ENCODE peak calls at places on chromosomes 12 and 14, in four cellular contexts. U, R, I and W are unnamed samples.

GRCh38 chr12:103645202-103645601 is 58.1 kb downstream of the STAB2 start:
- DNase-seq in U (no peak), R (peak; percentile 33), I (no peak), W (no peak)

GRCh38 chr14:99174920-99175319 is 97.1 kb downstream of the BCL11B start:
- DNase-seq in U (no peak), R (no peak), I (no peak), W (no peak)

GRCh38 chr12:40768125-40768864 is 76.1 kb downstream of the CNTN1 start:
- DNase-seq in U (no peak), R (no peak), I (no peak), W (no peak)

GRCh38 chr12:130526813-130527212 is 189.1 kb downstream of the PIWIL1 start:
- DNase-seq in U (no peak), R (no peak), I (peak; percentile 9), W (peak; percentile 83)

GRCh38 chr14:98743536-98743935 is 528.5 kb downstream of the BCL11B start:
- DNase-seq in U (no peak), R (no peak), I (no peak), W (no peak)

GRCh38 chr14:49988080-49988990 is 95.5 kb downstream of the ARF6 start:
- DNase-seq in U (no peak), R (no peak), I (no peak), W (no peak)

GRCh38 chr14:100567877-100568163 is 19.4 kb downstream of the BEGAIN start:
- DNase-seq in U (no peak), R (no peak), I (no peak), W (no peak)

GRCh38 chr12:40762072-40762471 is 69.8 kb downstream of the CNTN1 start:
- DNase-seq in U (no peak), R (no peak), I (no peak), W (no peak)

GRCh38 chr12:63978519-63978918 is 134.0 kb downstream of the SRGAP1 start:
- DNase-seq in U (peak; percentile 29), R (peak; percentile 88), I (no peak), W (no peak)

GRCh38 chr14:36319899-36320209 is 583 bp downstream of the MBIP start:
- DNase-seq in U (no peak), R (peak; percentile 10), I (no peak), W (no peak)

GRCh38 chr12:113422030-113422900 is at the start of gene SDSL:
- DNase-seq in U (peak; percentile 86), R (peak; percentile 80), I (peak; percentile 29), W (peak; percentile 60)

GRCh38 chr12:75754141-75754540 is 242.7 kb upstream of the KRR1 start:
- DNase-seq in U (no peak), R (no peak), I (no peak), W (no peak)

GRCh38 chr14:81946808-81947798 is 413.4 kb upstream of the SEL1L start:
- DNase-seq in U (no peak), R (no peak), I (no peak), W (no peak)

DNA sequence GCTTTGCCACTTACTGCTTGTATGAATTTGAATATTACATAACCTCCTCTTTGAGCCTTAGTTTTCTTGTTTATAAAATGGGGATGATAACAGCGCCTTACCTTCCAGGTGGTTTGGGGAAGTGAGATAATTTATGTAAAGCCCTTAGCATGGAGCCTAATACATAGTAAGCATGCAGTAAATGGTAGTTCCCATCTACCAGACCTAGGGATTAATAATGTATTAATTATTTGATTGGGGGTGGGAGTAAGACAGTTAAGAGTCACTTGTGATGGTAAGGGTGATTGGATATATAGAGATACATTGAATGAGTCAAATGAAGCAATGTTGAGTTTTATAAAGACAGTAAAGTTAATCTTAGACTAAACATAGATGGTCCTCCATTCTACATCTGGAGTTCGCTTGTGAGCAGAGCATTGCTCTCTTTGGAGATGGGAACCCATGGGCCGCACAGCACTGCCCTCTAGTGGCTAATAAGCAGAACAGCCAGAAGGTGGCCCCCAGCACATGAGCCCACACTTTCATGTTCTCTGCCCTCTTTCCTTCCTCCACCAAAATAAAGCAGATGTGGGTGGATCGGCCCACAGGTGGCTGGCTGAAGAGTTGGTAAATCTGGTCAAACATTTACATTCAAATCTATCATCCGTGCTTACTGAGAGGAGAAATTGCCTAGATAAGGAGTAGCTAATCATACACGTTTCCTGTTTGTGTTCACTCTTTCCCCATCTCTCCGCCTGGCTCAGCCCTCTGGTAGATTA is 26.5 kb upstream of the TAMALIN start:
- DNase-seq in U (peak; percentile 75), R (peak; percentile 63), I (no peak), W (peak; percentile 69)
- H2AFZ ChIP-seq in U (no peak overlapping the region), R (no peak overlapping the region), I (no peak overlapping the region), W (no peak overlapping the region)

GRCh38 chr12:65524666-65525065 is 246.2 kb downstream of the MSRB3 start:
- DNase-seq in U (peak; percentile 86), R (peak; percentile 89), I (no peak), W (no peak)
- H3K79me1 ChIP-seq in U (no peaks in the 10 kb centered on the region), R (no peaks in the 10 kb centered on the region), I (no peaks in the 10 kb centered on the region), W (no peaks in the 10 kb centered on the region)

GRCh38 chr12:4273651-4274395 is at the start of gene CCND2:
- DNase-seq in U (peak; percentile 91), R (peak; percentile 54), I (peak; percentile 81), W (peak; percentile 96)

GRCh38 chr12:4274396-4274959 is 916 bp downstream of the CCND2 start:
- DNase-seq in U (peak; percentile 19), R (no peak), I (no peak), W (peak; percentile 40)

GRCh38 chr12:4272014-4272975 is 1.3 kb upstream of the CCND2 start:
- DNase-seq in U (peak; percentile 83), R (peak; percentile 6), I (no peak), W (peak; percentile 92)

GRCh38 chr12:4271433-4272013 is 2.0 kb upstream of the CCND2 start:
- DNase-seq in U (peak; percentile 25), R (no peak), I (no peak), W (no peak)

DNA sequence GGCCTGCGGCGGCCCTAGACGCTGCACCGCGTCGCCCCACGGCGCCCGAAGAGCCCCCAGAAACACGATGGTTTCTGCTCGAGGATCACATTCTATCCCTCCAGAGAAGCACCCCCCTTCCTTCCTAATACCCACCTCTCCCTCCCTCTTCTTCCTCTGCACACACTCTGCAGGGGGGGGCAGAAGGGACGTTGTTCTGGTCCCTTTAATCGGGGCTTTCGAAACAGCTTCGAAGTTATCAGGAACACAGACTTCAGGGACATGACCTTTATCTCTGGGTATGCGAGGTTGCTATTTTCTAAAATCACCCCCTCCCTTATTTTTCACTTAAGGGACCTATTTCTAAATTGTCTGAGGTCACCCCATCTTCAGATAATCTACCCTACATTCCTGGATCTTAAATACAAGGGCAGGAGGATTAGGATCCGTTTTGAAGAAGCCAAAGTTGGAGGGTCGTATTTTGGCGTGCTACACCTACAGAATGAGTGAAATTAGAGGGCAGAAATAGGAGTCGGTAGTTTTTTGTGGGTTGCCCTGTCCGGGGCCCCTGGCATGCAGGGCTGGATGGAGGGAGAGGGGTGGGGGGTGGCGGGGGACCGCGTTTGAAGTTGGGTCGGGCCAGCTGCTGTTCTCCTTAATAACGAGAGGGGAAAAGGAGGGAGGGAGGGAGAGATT is 449 bp upstream of the CCND2 start:
- DNase-seq in U (peak; percentile 25), R (no peak), I (no peak), W (no peak)
- H2AFZ ChIP-seq in U (no peak overlapping the region), R (no peak overlapping the region), I (no peak overlapping the region), W (no peak overlapping the region)

DNA sequence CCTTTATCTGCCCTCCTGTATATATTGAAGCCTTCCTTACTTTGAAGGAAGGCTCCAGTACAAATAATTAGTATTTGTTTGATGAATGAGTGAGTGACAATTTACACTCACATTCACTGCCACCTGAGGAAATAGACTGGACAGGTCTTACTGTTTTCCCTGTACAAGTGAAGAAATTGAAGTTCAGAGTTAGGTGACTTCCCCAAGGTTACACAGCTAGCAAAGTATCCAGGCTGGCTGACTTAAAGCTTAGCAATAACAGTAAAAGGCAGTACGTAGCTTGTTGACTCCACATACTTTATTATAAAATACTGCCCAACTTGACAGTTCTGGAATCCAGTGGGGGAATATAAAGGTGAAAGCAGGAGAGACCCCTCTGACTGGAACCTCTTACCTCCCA is 2.6 kb upstream of the KRT18 start:
- DNase-seq in U (peak; percentile 46), R (no peak), I (no peak), W (no peak)
- H3K79me1 ChIP-seq in U (peaks cover 15% of the 10 kb centered on the region), R (peaks cover 54% of the 10 kb centered on the region), I (peaks cover 8% of the 10 kb centered on the region), W (peaks cover 4% of the 10 kb centered on the region)

DNA sequence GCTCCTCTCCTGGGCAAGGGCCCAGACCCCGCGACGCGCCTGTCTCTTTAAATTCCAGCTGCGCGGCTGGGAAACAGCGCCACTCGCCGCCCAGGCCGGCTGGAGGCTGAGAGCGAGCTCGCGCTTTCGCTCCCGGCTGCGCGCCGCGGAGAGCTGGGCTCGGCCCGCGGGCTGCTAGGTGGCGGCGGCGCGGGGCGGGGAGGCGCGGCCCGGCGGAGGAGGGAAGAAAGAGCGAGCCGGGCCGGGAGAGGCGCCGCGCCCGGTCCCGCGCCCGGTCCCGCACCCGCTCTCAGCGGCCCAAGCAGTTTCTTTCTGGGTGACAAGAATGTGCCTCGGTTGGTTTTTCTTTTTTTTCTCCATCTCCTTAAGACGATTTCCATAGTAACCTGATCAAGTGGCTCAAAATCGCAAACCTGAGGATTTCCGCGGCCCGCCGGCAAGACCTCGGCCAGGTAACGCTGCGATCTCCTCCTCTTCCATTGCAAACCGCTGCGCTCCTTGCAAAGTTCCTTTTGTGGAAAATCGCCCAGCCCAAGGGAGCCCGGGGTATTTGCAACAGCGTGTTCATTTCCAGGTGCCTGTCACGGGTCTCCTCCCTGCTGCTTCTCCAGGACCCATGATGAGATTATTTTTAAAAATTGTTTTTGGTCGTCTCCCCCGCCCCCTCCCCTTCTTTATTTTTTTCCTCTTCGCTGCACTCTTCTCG is 259.5 kb upstream of the E2F7 start:
- DNase-seq in U (peak; percentile 69), R (peak; percentile 61), I (peak; percentile 19), W (peak; percentile 85)
- H2AFZ ChIP-seq in U (peak overlapping the region; percentile 77), R (peak overlapping the region; percentile 96), I (peak overlapping the region; percentile 90), W (no peak overlapping the region)